ENCODE peak calls at places on chromosomes 1 and 21, in four cellular contexts. H is naive thymus-derived CD8-positive, alpha-beta T cell; S is C1 segment of cervical spinal cord; L is CD8-positive, alpha-beta T cell. D is an unnamed sample.

GRCh38 chr21:44722701-44723100 is 11.3 kb upstream of the TSPEAR start:
- DNase-seq in H (no peak), L (no peak), S (no peak), D (no peak)

GRCh38 chr1:172241540-172241939 is 178.9 kb upstream of the C1orf105 start:
- DNase-seq in H (no peak), S (no peak), L (no peak), D (no peak)

GRCh38 chr21:28294046-28294445 is 698.6 kb downstream of the LTN1 start:
- DNase-seq in H (no peak), S (no peak), L (no peak), D (no peak)

GRCh38 chr1:23210351-23210785 is 6.9 kb downstream of the HTR1D start:
- DNase-seq in S (no peak), H (no peak), L (no peak), D (no peak)

GRCh38 chr1:106978477-106979322 is 77.8 kb upstream of the PRMT6 start:
- DNase-seq in H (no peak), L (no peak), S (no peak), D (no peak)

GRCh38 chr1:983736-984475 is 2.0 kb upstream of the PERM1 start:
- DNase-seq in H (peak; percentile 79), L (peak; percentile 49), S (peak; percentile 14), D (peak; percentile 33)

GRCh38 chr21:23471877-23472276 is 2135.4 kb downstream of the MRPL39 start:
- DNase-seq in S (no peak), L (no peak), H (no peak), D (no peak)

GRCh38 chr1:16048573-16049189 is 5.1 kb downstream of the CLCNKB start:
- DNase-seq in H (peak; percentile 70), S (no peak), L (peak; percentile 17), D (no peak)

GRCh38 chr21:31683029-31683428 is 23.5 kb downstream of the SOD1 start:
- DNase-seq in H (no peak), L (no peak), S (no peak), D (no peak)

GRCh38 chr1:86828024-86828423 is 85.9 kb downstream of the SELENOF start:
- DNase-seq in L (no peak), H (no peak), S (no peak), D (no peak)

GRCh38 chr1:3035871-3036645 is 14.8 kb downstream of the ACTRT2 start:
- DNase-seq in S (no peak), H (peak; percentile 36), L (no peak), D (no peak)

GRCh38 chr1:31705080-31705866 is 1.5 kb upstream of the COL16A1 start:
- DNase-seq in L (peak; percentile 58), H (no peak), S (no peak), D (peak; percentile 43)

GRCh38 chr1:155009221-155009711 is 6.7 kb downstream of the ZBTB7B start:
- DNase-seq in L (no peak), S (no peak), H (no peak), D (no peak)

GRCh38 chr1:39261712-39262221 is 57.3 kb downstream of the MACF1 start:
- DNase-seq in H (no peak), S (no peak), L (no peak), D (no peak)

GRCh38 chr1:10424034-10424433 is 6.2 kb upstream of the CENPS start:
- DNase-seq in L (no peak), H (no peak), S (no peak), D (peak; percentile 27)

GRCh38 chr1:178010674-178011073 is 40.8 kb upstream of the SEC16B start:
- DNase-seq in H (no peak), S (no peak), L (no peak), D (no peak)

GRCh38 chr1:206580438-206581113 is 31.7 kb downstream of the EIF2D start:
- DNase-seq in L (no peak), S (no peak), H (no peak), D (no peak)

GRCh38 chr1:201098992-201099391 is 13.2 kb downstream of the CACNA1S start:
- DNase-seq in L (no peak), H (no peak), S (no peak), D (no peak)

GRCh38 chr21:30072496-30072895 is 94.1 kb downstream of the CLDN17 start:
- DNase-seq in H (no peak), S (no peak), L (no peak), D (no peak)

GRCh38 chr1:94039514-94039870 is 81.5 kb downstream of the ABCA4 start:
- DNase-seq in L (peak; percentile 29), S (no peak), H (peak; percentile 68), D (no peak)

GRCh38 chr1:199335496-199335895 is 692.0 kb upstream of the NR5A2 start:
- DNase-seq in H (no peak), L (no peak), S (no peak), D (no peak)

GRCh38 chr1:55304306-55304705 is 89.1 kb upstream of the USP24 start:
- DNase-seq in H (no peak), S (no peak), L (no peak), D (no peak)

GRCh38 chr1:206967096-206967851 is 3.0 kb downstream of the FCAMR start:
- DNase-seq in L (no peak), H (no peak), S (no peak), D (no peak)

GRCh38 chr1:2073382-2074230 is 23.4 kb downstream of the PRKCZ start:
- DNase-seq in S (peak; percentile 31), L (no peak), H (peak; percentile 59), D (peak; percentile 67)

GRCh38 chr1:42950146-42950480 is 8.6 kb downstream of the SLC2A1 start:
- DNase-seq in L (no peak), H (no peak), S (no peak), D (no peak)

GRCh38 chr1:69915347-69915746 is 290.0 kb downstream of the LRRC40 start:
- DNase-seq in S (no peak), L (no peak), H (no peak), D (no peak)

GRCh38 chr1:68442822-68443556 is 6.8 kb downstream of the RPE65 start:
- DNase-seq in S (no peak), H (no peak), L (no peak), D (no peak)

GRCh38 chr1:160125761-160126160 is 10.2 kb downstream of the ATP1A2 start:
- DNase-seq in L (no peak), S (no peak), H (no peak), D (no peak)

GRCh38 chr1:45007311-45007710 is 3.8 kb downstream of the HECTD3 start:
- DNase-seq in L (no peak), H (no peak), S (no peak), D (no peak)

GRCh38 chr1:58783090-58783992 is 506 bp downstream of the JUN start:
- DNase-seq in H (peak; percentile 77), S (peak; percentile 69), L (peak; percentile 31), D (peak; percentile 53)